ENCODE peak calls at places on chromosomes 11 and 22, in six cellular contexts. L is WTC11, O is GM23338, T is GM12878, W is K562, A is HepG2. C is an unnamed sample.
A peak's percentile ranks its signal among the peaks of the same experiment; 100 is the strongest.

GRCh38 chr22:26846645-26847044 is 189.3 kb downstream of the MIAT start:
- DNase-seq in L (no peak), O (no peak), T (no peak), W (no peak), A (no peak), C (peak; percentile 8)

GRCh38 chr11:47348859-47349258 is 3.6 kb downstream of the MYBPC3 start:
- DNase-seq in L (peak; percentile 36), O (peak; percentile 42), T (no peak), W (peak; percentile 51), A (peak; percentile 53), C (no peak)

GRCh38 chr11:65786786-65787636 is at the start of gene OVOL1:
- DNase-seq in L (peak; percentile 82), O (peak; percentile 87), T (no peak), W (no peak), A (no peak), C (peak; percentile 76)

GRCh38 chr11:17611049-17611448 is 64.0 kb downstream of the OTOG start:
- DNase-seq in L (no peak), O (no peak), T (no peak), W (no peak), A (no peak), C (no peak)

GRCh38 chr11:75474878-75475766 is 42.1 kb upstream of the KLHL35 start:
- DNase-seq in L (peak; percentile 85), O (peak; percentile 95), T (no peak), W (peak; percentile 90), A (no peak), C (peak; percentile 86)

GRCh38 chr11:120605469-120605868 is 93.9 kb downstream of the GRIK4 start:
- DNase-seq in L (no peak), O (no peak), T (no peak), W (no peak), A (no peak), C (no peak)

GRCh38 chr11:67379061-67380058 is 6.0 kb upstream of the CLCF1 start:
- DNase-seq in L (no peak), O (no peak), T (no peak), W (peak; percentile 75), A (no peak), C (no peak)

GRCh38 chr11:119120639-119121007 is 757 bp upstream of the HINFP start:
- DNase-seq in L (no peak), O (no peak), T (no peak), W (no peak), A (no peak), C (no peak)

GRCh38 chr11:44622721-44623258 is 57.3 kb downstream of the CD82 start:
- DNase-seq in L (no peak), O (no peak), T (no peak), W (no peak), A (no peak), C (no peak)

GRCh38 chr11:61516191-61516590 is 7.6 kb downstream of the LRRC10B start:
- DNase-seq in L (peak; percentile 69), O (peak; percentile 92), T (no peak), W (no peak), A (no peak), C (peak; percentile 82)

GRCh38 chr11:12724301-12725046 is 50.3 kb downstream of the TEAD1 start:
- DNase-seq in L (peak; percentile 84), O (peak; percentile 95), T (no peak), W (peak; percentile 92), A (peak; percentile 64), C (peak; percentile 77)

GRCh38 chr11:69644071-69644961 is 3.4 kb downstream of the CCND1 start:
- DNase-seq in L (no peak), O (no peak), T (no peak), W (peak; percentile 51), A (peak; percentile 66), C (no peak)

GRCh38 chr11:117843666-117844484 is 19.3 kb upstream of the FXYD2 start:
- DNase-seq in L (peak; percentile 84), O (peak; percentile 83), T (no peak), W (peak; percentile 79), A (no peak), C (no peak)

GRCh38 chr11:123166095-123166559 is 28.9 kb downstream of the CLMP start:
- DNase-seq in L (peak; percentile 80), O (peak; percentile 92), T (no peak), W (peak; percentile 8), A (no peak), C (peak; percentile 88)

GRCh38 chr11:3095712-3096361 is 38.6 kb upstream of the CARS1 start:
- DNase-seq in L (no peak), O (no peak), T (no peak), W (no peak), A (no peak), C (no peak)

DNA sequence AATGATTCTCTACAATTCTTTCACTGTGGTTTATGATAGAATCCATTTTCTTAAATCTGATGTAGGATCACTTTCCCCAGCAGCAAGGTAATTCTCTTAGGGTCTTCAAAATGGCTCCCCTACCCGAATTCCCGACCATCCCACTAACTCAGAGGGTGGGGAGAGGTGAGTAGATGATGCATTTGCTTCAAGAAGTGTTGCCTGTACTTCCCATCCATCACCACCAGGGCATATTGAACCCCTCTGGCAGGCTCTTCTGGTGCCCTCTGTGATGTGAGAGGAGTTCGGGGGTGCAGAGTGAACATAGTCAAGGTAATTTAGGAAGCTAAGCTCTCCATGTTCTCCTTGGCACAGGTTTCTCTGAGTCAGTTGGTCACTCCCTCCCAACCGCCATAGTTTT is 52.3 kb downstream of the ZNRF3 start:
- DNase-seq in L (peak; percentile 28), O (peak; percentile 74), T (no peak), W (no peak), A (no peak), C (no peak)
- TF ChIP-seq CTCF in L (peak; percentile 42), O (peak; percentile 58), T (peak; percentile 24), W (peak; percentile 47), A (no peak), C (peak; percentile 44)

GRCh38 chr11:125223901-125224331 is 59.4 kb downstream of the PKNOX2 start:
- DNase-seq in L (no peak), O (no peak), T (no peak), W (no peak), A (no peak), C (no peak)

GRCh38 chr11:125226701-125227100 is 62.1 kb downstream of the PKNOX2 start:
- DNase-seq in L (no peak), O (no peak), T (no peak), W (no peak), A (no peak), C (no peak)

GRCh38 chr11:125225401-125225800 is 60.9 kb downstream of the PKNOX2 start:
- DNase-seq in L (no peak), O (no peak), T (no peak), W (no peak), A (no peak), C (no peak)

GRCh38 chr11:125222494-125222893 is 57.9 kb downstream of the PKNOX2 start:
- DNase-seq in L (no peak), O (no peak), T (no peak), W (no peak), A (no peak), C (no peak)

DNA sequence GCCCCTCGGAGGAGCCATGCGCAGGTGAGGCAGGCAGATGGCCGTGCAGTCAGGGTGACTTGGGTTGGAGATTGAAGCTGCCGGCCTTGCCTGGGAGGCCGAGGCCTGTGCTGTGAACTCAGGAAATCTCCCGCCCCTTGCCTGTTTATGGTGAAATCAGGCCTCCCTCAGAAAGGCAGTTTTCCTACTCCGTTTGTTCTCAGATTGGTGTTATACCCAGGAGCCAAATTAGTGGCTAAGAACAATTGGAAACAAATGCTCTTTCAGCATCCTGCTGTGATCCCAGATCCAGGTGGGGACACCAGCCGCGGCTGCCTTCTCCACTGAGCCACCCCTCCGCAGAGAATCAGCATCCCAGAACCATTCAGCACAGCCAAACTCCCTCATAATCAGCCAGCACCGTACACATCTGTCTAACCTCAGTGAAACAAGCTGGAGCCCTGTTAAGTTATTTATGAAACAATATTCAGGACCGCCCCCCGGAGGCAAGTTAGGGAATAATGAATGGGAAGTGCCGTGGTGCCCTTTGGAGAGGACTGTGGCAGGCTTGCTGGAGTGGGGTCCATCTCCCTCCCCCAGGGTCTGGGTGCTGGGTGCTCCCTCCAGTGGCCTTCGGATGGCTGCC is 60.0 kb downstream of the PKNOX2 start:
- DNase-seq in L (peak; percentile 52), O (peak; percentile 72), T (no peak), W (peak; percentile 8), A (peak; percentile 9), C (no peak)
- TF ChIP-seq CREB1 in L (no peak), O (no peak), T (no peak), W (no peak), A (no peak), C (no peak)

GRCh38 chr11:289145-289705 is 299 bp downstream of the PGGHG start:
- DNase-seq in L (peak; percentile 11), O (no peak), T (no peak), W (peak; percentile 34), A (no peak), C (no peak)
- TF ChIP-seq CTCF in L (no peak), O (no peak), T (no peak), W (no peak), A (no peak), C (no peak)

GRCh38 chr11:14973621-14974020 is 1.5 kb upstream of the CALCA start:
- DNase-seq in L (peak; percentile 53), O (peak; percentile 60), T (no peak), W (no peak), A (no peak), C (no peak)

GRCh38 chr11:14972581-14973490 is 685 bp upstream of the CALCA start:
- DNase-seq in L (no peak), O (peak; percentile 47), T (no peak), W (no peak), A (no peak), C (no peak)

GRCh38 chr11:14974021-14974698 is 2.0 kb upstream of the CALCA start:
- DNase-seq in L (peak; percentile 42), O (peak; percentile 75), T (no peak), W (no peak), A (no peak), C (peak; percentile 68)

GRCh38 chr11:14969922-14970323 is 2.2 kb downstream of the CALCA start:
- DNase-seq in L (peak; percentile 94), O (peak; percentile 86), T (no peak), W (peak; percentile 67), A (peak; percentile 28), C (peak; percentile 49)

GRCh38 chr11:14971865-14972580 is at the start of gene CALCA:
- DNase-seq in L (peak; percentile 67), O (peak; percentile 61), T (no peak), W (no peak), A (no peak), C (no peak)
- TF ChIP-seq CREB1 in L (no peak), O (no peak), T (no peak), W (no peak), A (no peak), C (peak; percentile 54)

DNA sequence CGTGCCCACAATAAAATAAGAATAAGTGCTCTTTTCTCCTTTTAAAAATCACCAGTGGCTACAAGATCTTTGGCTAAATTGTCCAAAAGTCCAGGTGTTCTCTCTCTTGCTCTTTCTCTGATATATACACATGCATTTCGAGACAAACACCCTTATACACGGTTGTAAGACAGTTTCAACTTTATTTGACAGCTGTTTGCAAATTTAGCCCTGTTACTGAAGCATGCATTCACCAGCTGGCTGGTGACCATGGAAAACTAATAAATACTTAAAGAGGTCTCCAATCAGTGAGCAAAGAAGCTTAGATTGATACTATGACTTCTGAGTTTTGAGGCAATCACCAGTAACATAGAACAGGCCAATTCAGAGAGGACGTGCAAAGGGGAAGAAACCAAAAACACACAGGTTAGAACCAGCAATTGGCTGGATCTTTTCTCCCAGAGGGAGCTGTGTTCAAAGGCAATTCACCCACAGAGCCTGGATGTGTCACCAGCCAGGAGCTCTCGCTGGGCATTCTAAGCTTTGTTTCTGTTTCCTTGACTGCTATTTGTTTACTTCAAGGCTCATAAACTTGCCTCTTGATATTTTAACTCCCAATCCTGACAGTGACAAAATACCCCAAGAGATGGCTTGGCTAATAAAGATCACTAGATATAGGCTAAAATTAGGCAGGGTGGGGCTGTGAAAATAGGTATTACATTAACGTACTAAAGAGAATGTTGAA is 113.5 kb upstream of the MTMR2 start:
- DNase-seq in L (no peak), O (no peak), T (no peak), W (no peak), A (no peak), C (no peak)
- TF ChIP-seq CTCF in L (no peak), O (no peak), T (no peak), W (no peak), A (no peak), C (no peak)

C was measured in H1.